ENCODE peak calls at places on chromosomes 12 and 14, in ten cellular contexts. Q, N, H, U, A, G, T, R, P and I are unnamed samples.

GRCh38 chr12:100706029-100706428 is 88.5 kb upstream of the ANO4 start:
- DNase-seq in Q (peak), N (no peak), H (no peak), U (no peak), A (no peak), G (no peak), T (no peak), R (peak), P (no peak), I (no peak)

GRCh38 chr14:104095426-104096310 is 10.2 kb downstream of the ASPG start:
- DNase-seq in Q (no peak), N (no peak), H (no peak), U (no peak), A (no peak), G (no peak), T (no peak), R (no peak), P (peak), I (no peak)

GRCh38 chr14:61462566-61463195 is 141.3 kb downstream of the PRKCH start:
- DNase-seq in Q (peak), N (no peak), H (no peak), U (no peak), A (no peak), G (no peak), T (no peak), R (peak), P (no peak), I (no peak)

GRCh38 chr14:65069874-65070709 is 32.2 kb downstream of the MAX start:
- DNase-seq in Q (peak), N (no peak), H (no peak), U (no peak), A (peak), G (no peak), T (peak), R (peak), P (no peak), I (no peak)

GRCh38 chr12:13167906-13168305 is 28.6 kb upstream of the EMP1 start:
- DNase-seq in Q (no peak), N (no peak), H (no peak), U (no peak), A (no peak), G (no peak), T (no peak), R (no peak), P (no peak), I (no peak)

GRCh38 chr12:116368196-116369194 is 91.0 kb upstream of the MED13L start:
- DNase-seq in Q (no peak), N (no peak), H (no peak), U (no peak), A (no peak), G (no peak), T (peak), R (no peak), P (no peak), I (no peak)

GRCh38 chr14:49460647-49461046 is 125.5 kb downstream of the RPS29 start:
- DNase-seq in Q (no peak), N (no peak), H (no peak), U (no peak), A (no peak), G (no peak), T (no peak), R (no peak), P (no peak), I (no peak)

GRCh38 chr14:103724116-103724515 is 8.5 kb downstream of the ZFYVE21 start:
- DNase-seq in Q (no peak), N (no peak), H (no peak), U (no peak), A (no peak), G (no peak), T (no peak), R (no peak), P (peak), I (no peak)

GRCh38 chr12:113002155-113002554 is 23.8 kb downstream of the OAS2 start:
- DNase-seq in Q (no peak), N (peak), H (no peak), U (no peak), A (no peak), G (no peak), T (no peak), R (no peak), P (no peak), I (no peak)

GRCh38 chr12:7806863-7807487 is 17.8 kb downstream of the NANOG start:
- DNase-seq in Q (peak), N (no peak), H (peak), U (peak), A (peak), G (peak), T (peak), R (peak), P (peak), I (peak)

GRCh38 chr12:93419388-93420034 is 22.2 kb downstream of the UBE2N start:
- DNase-seq in Q (peak), N (no peak), H (peak), U (no peak), A (peak), G (no peak), T (no peak), R (peak), P (no peak), I (peak)

GRCh38 chr12:67816269-67816668 is 167.7 kb downstream of the DYRK2 start:
- DNase-seq in Q (no peak), N (no peak), H (no peak), U (no peak), A (no peak), G (no peak), T (no peak), R (no peak), P (no peak), I (no peak)

GRCh38 chr12:32252199-32253073 is 145.8 kb downstream of the BICD1 start:
- DNase-seq in Q (no peak), N (no peak), H (no peak), U (no peak), A (peak), G (no peak), T (no peak), R (no peak), P (no peak), I (no peak)

GRCh38 chr12:93537769-93538168 is 34.7 kb upstream of the SOCS2 start:
- DNase-seq in Q (no peak), N (no peak), H (no peak), U (no peak), A (no peak), G (no peak), T (no peak), R (no peak), P (no peak), I (no peak)

GRCh38 chr12:89704457-89704856 is 4.2 kb downstream of the ATP2B1 start:
- DNase-seq in Q (no peak), N (no peak), H (no peak), U (no peak), A (no peak), G (no peak), T (no peak), R (no peak), P (no peak), I (no peak)

GRCh38 chr12:69988601-69989194 is 163.7 kb downstream of the MYRFL start:
- DNase-seq in Q (peak), N (no peak), H (no peak), U (no peak), A (no peak), G (no peak), T (no peak), R (peak), P (no peak), I (no peak)

DNA sequence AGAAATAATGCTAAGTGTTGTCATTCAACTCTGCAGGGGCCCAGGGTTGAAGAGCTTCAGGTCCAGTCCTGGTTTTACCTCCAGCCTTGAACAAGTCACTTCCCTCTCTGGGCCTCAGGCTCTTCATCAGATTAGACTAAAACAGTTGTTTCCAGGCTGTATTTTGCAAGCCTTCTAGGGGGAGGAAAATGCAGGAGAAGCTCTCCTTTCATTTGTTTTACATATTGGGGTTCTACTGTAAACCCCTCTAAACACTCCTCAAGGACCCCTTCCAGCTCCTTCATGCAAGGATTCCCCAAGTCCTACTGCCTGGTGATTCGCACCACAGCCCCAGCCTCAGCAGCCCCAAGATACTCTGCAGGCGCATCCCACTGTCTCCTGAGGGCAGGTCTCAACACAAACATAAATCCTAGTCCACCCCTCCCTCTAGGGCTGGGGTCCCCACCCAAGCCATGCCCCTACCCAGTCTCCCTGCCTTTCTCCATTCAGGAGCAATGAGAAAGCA is 2.7 kb downstream of the SDR9C7 start:
- DNase-seq in Q (peak), N (no peak), H (peak), U (peak), A (no peak), G (no peak), T (no peak), R (peak), P (no peak), I (peak)
- H3K4me3 ChIP-seq in Q (no peak), N (no peak), H (no peak), U (no peak), A (no peak), G (no peak), T (no peak), R (no peak), P (no peak), I (no peak)

DNA sequence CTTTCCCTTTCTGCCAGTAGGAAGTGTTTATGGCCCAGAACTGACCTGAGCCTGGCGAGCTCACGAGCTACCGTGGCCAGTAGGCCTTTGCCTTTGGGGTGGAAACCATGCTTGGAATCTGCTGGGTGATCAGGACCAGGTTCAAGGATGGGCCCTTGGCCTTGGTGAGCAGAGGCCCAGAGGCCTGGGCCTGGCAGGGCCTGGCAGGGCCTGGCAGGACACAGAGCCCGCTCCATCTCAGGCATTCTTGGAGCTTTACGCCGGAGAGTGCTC is 184.8 kb upstream of the RTL1 start:
- DNase-seq in Q (no peak), N (no peak), H (no peak), U (no peak), A (no peak), G (no peak), T (no peak), R (no peak), P (no peak), I (no peak)
- H3K4me3 ChIP-seq in Q (no peak), N (no peak), H (no peak), U (no peak), A (no peak), G (no peak), T (no peak), R (no peak), P (no peak), I (no peak)

GRCh38 chr12:104477812-104478388 is 21.2 kb downstream of the CHST11 start:
- DNase-seq in Q (no peak), N (no peak), H (no peak), U (peak), A (no peak), G (no peak), T (no peak), R (no peak), P (no peak), I (no peak)
- H3K4me3 ChIP-seq in Q (no peak), N (no peak), H (peak), U (peak), A (peak), G (peak), T (no peak), R (no peak), P (no peak), I (peak)

DNA sequence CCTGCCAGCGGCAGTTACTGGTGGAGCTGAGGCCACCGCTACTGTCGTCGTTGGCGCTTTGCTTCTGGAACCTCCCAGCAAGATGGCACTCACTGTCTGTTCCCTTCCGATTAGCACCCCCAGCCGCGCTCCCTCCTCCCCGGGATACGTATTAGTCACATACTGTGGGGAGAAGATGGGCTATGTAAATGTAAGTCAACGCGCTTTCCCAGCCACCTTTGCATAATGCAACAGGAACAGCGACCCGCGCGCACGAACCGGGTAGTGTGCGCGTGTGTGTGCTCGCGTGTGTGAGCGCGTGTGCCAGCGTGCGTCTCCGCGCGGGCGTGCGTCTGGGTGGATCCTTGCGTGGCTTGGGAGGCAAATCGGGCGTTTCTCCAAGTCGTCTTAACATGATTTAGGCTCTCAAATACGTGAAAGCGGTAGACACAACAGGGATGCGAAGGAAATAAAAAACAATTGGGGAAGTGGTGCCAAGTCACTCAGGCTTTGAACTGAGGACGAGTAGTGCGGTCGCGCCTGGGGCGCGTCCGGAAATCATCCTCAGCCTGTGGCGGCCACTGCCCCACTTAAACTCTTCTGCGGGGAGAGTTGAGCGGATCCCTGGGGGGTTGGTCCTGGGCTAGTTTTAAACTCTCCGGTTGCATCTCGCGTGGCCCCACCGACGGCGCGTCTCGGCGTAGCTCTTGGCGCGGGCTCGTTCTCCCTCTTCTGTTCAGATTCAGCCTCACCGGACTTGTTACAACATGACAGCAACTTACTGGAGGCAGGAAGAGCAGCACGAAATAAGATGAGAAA is 1.8 kb downstream of the FLRT2 start:
- DNase-seq in Q (peak), N (peak), H (no peak), U (no peak), A (no peak), G (no peak), T (peak), R (peak), P (peak), I (no peak)
- H3K4me3 ChIP-seq in Q (peak), N (peak), H (no peak), U (no peak), A (no peak), G (no peak), T (peak), R (peak), P (peak), I (no peak)